ENCODE peak calls at places on chromosomes 11 and 22, in eight cellular contexts. One of them, this sample, is unnamed.
A peak's percentile ranks its signal among the peaks of the same experiment; 100 is the strongest.

GRCh38 chr22:45211848-45212247 is 28.8 kb downstream of the KIAA0930 start:
- DNase-seq in CD8-positive, alpha-beta T cell: no peak
- DNase-seq in ovary: no peak
- DNase-seq in OCI-LY7: no peak
- DNase-seq in endodermal cell: no peak
- DNase-seq in AG04450: no peak
- DNase-seq in esophagus squamous epithelium: no peak
- DNase-seq in kidney: peak; percentile 56
- DNase-seq in this sample: peak; percentile 72

GRCh38 chr11:117984471-117984870 is 1.7 kb upstream of the IL10RA start:
- DNase-seq in CD8-positive, alpha-beta T cell: no peak
- DNase-seq in ovary: no peak
- DNase-seq in OCI-LY7: no peak
- DNase-seq in endodermal cell: peak; percentile 26
- DNase-seq in AG04450: no peak
- DNase-seq in esophagus squamous epithelium: no peak
- DNase-seq in kidney: no peak
- DNase-seq in this sample: no peak

GRCh38 chr22:30833328-30833727 is 135.2 kb downstream of the MORC2 start:
- DNase-seq in CD8-positive, alpha-beta T cell: no peak
- DNase-seq in ovary: no peak
- DNase-seq in OCI-LY7: no peak
- DNase-seq in endodermal cell: no peak
- DNase-seq in AG04450: no peak
- DNase-seq in esophagus squamous epithelium: no peak
- DNase-seq in kidney: no peak
- DNase-seq in this sample: no peak

GRCh38 chr22:47629273-47629711 is 866.8 kb downstream of the TBC1D22A start:
- DNase-seq in CD8-positive, alpha-beta T cell: no peak
- DNase-seq in ovary: no peak
- DNase-seq in OCI-LY7: no peak
- DNase-seq in endodermal cell: peak; percentile 35
- DNase-seq in AG04450: no peak
- DNase-seq in esophagus squamous epithelium: no peak
- DNase-seq in kidney: peak; percentile 61
- DNase-seq in this sample: no peak

GRCh38 chr11:90148900-90149299 is 14.4 kb downstream of the NAALAD2 start:
- DNase-seq in CD8-positive, alpha-beta T cell: no peak
- DNase-seq in ovary: no peak
- DNase-seq in OCI-LY7: no peak
- DNase-seq in endodermal cell: no peak
- DNase-seq in AG04450: no peak
- DNase-seq in esophagus squamous epithelium: no peak
- DNase-seq in kidney: no peak
- DNase-seq in this sample: no peak

GRCh38 chr11:96827164-96827563 is 437.4 kb downstream of the JRKL start:
- DNase-seq in CD8-positive, alpha-beta T cell: no peak
- DNase-seq in ovary: no peak
- DNase-seq in OCI-LY7: no peak
- DNase-seq in endodermal cell: peak; percentile 37
- DNase-seq in AG04450: no peak
- DNase-seq in esophagus squamous epithelium: no peak
- DNase-seq in kidney: no peak
- DNase-seq in this sample: no peak

GRCh38 chr11:44755553-44756505 is 29.1 kb downstream of the TSPAN18 start:
- DNase-seq in CD8-positive, alpha-beta T cell: no peak
- DNase-seq in ovary: no peak
- DNase-seq in OCI-LY7: no peak
- DNase-seq in endodermal cell: no peak
- DNase-seq in AG04450: no peak
- DNase-seq in esophagus squamous epithelium: no peak
- DNase-seq in kidney: no peak
- DNase-seq in this sample: peak; percentile 91

GRCh38 chr22:42035256-42035655 is 35.4 kb downstream of the NAGA start:
- DNase-seq in CD8-positive, alpha-beta T cell: no peak
- DNase-seq in ovary: no peak
- DNase-seq in OCI-LY7: no peak
- DNase-seq in endodermal cell: no peak
- DNase-seq in AG04450: no peak
- DNase-seq in esophagus squamous epithelium: no peak
- DNase-seq in kidney: no peak
- DNase-seq in this sample: no peak

GRCh38 chr11:57478971-57479663 is 18.8 kb downstream of the RTN4RL2 start:
- DNase-seq in CD8-positive, alpha-beta T cell: no peak
- DNase-seq in ovary: no peak
- DNase-seq in OCI-LY7: no peak
- DNase-seq in endodermal cell: no peak
- DNase-seq in AG04450: no peak
- DNase-seq in esophagus squamous epithelium: no peak
- DNase-seq in kidney: no peak
- DNase-seq in this sample: no peak

GRCh38 chr11:1912314-1912878 is 7.1 kb upstream of the TNNT3 start:
- DNase-seq in CD8-positive, alpha-beta T cell: no peak
- DNase-seq in ovary: no peak
- DNase-seq in OCI-LY7: no peak
- DNase-seq in endodermal cell: no peak
- DNase-seq in AG04450: no peak
- DNase-seq in esophagus squamous epithelium: no peak
- DNase-seq in kidney: no peak
- DNase-seq in this sample: no peak

DNA sequence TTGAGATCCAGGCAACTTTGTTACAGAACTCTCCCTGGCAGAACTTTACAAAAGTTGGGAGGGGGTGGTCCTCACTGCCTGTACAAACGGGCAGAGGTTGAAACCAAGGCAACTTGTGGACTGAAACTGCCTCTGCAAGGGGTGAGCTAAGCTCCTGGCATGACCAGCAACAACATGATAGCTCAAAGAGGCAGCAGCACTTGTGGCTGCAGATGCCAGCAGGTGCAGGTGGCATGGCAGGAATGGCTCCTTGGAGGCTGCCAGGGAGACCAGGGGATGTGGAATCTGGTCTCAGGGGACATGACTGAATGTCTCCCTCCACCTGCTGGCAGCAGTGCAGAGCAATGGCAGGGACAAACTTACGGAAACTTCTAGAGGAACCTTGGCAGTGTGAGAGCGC is 38.8 kb upstream of the PHF21A start:
- DNase-seq in CD8-positive, alpha-beta T cell: no peak
- DNase-seq in ovary: no peak
- DNase-seq in OCI-LY7: no peak
- DNase-seq in endodermal cell: no peak
- DNase-seq in AG04450: no peak
- DNase-seq in esophagus squamous epithelium: no peak
- DNase-seq in kidney: no peak
- DNase-seq in this sample: no peak
- TF ChIP-seq CTCF in CD8-positive, alpha-beta T cell: no peak
- TF ChIP-seq CTCF in ovary: no peak
- TF ChIP-seq CTCF in OCI-LY7: no peak
- TF ChIP-seq CTCF in endodermal cell: peak; percentile 39
- TF ChIP-seq CTCF in AG04450: no peak
- TF ChIP-seq CTCF in esophagus squamous epithelium: no peak
- TF ChIP-seq CTCF in kidney: no peak
- TF ChIP-seq CTCF in this sample: no peak

DNA sequence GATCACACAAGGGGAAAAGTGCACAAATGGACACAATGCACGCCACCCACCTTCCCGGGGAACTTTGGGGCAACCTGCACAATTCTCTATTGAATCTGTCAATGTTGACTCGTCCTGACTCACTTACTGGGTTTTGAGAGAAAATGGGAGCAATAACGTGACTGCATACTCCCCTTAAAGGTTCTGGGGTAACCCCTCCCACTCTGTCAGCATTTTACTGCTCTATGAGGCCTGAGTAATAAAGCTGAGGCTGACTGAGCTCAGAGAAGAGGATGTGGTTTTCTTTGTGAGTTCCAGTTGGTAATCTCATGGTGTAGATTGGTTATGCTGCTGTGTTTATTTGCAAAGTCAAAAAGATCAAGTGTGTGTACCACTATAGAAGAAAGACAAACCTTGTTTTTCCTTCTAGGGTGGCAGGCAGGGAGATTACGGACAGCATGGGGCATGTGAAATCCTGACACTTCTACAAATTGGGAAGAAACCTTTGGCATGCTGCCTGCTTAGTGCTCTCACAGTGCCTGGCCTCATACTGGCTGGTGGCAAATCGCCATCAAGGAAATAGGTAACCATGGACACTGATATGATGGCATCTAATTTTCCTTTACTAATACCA is 16.1 kb upstream of the APOA1 start:
- DNase-seq in CD8-positive, alpha-beta T cell: peak; percentile 58
- DNase-seq in ovary: no peak
- DNase-seq in OCI-LY7: peak; percentile 71
- DNase-seq in endodermal cell: no peak
- DNase-seq in AG04450: peak; percentile 74
- DNase-seq in esophagus squamous epithelium: no peak
- DNase-seq in kidney: no peak
- DNase-seq in this sample: peak; percentile 88
- H3K4me3 ChIP-seq in CD8-positive, alpha-beta T cell: peak overlapping the region; percentile 7
- H3K4me3 ChIP-seq in ovary: no peak overlapping the region
- H3K4me3 ChIP-seq in OCI-LY7: no peak overlapping the region
- H3K4me3 ChIP-seq in endodermal cell: no peak overlapping the region
- H3K4me3 ChIP-seq in AG04450: no peak overlapping the region
- H3K4me3 ChIP-seq in esophagus squamous epithelium: no peak overlapping the region
- H3K4me3 ChIP-seq in kidney: no peak overlapping the region
- H3K4me3 ChIP-seq in this sample: no peak overlapping the region

DNA sequence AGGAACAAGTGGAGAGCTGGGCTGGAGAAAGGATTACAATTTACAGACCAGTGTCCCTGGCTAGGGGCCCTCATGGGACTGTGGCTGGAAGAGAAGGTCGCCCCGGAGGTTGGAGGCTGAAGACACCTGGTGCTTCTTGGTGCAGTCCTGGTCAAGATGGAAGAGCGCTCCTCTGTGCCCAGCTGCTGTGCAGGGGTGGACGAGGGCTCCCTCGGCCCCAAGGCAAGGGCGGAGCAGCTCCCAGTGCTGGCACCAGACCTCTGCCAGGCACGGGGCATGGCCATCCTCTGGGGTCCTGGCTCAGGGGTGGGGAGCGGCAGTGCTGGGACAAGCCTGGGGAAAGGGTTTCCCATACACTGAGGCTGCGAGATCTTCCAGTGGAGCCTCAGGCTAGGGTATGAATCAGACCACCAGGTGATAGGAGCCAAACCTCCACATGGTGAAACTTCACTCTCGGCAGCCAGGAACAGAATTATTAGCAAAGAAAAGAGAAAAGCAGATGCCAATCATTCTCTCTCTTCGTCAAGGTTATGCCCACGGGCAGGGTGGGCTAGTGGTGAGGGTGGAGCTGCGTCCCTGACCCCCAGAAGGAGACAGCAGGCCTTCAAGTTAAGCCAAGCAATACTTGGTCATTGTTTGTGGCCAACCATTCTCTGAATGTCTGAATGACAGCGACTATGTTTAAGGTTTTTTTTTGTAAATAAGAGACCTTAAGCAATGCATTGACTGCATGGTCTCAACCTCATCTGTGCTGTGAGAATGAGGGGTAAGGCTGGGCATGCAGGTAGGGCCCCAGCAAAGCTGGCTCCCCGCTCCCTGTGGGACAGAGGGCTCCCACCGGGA is 32.1 kb downstream of the PPM1F start:
- DNase-seq in CD8-positive, alpha-beta T cell: no peak
- DNase-seq in ovary: no peak
- DNase-seq in OCI-LY7: no peak
- DNase-seq in endodermal cell: no peak
- DNase-seq in AG04450: no peak
- DNase-seq in esophagus squamous epithelium: no peak
- DNase-seq in kidney: no peak
- DNase-seq in this sample: no peak
- TF ChIP-seq CTCF in CD8-positive, alpha-beta T cell: no peak
- TF ChIP-seq CTCF in ovary: no peak
- TF ChIP-seq CTCF in OCI-LY7: no peak
- TF ChIP-seq CTCF in endodermal cell: no peak
- TF ChIP-seq CTCF in AG04450: no peak
- TF ChIP-seq CTCF in esophagus squamous epithelium: no peak
- TF ChIP-seq CTCF in kidney: no peak
- TF ChIP-seq CTCF in this sample: no peak

GRCh38 chr11:14906614-14907392 is 14.8 kb upstream of the CYP2R1 start:
- DNase-seq in CD8-positive, alpha-beta T cell: no peak
- DNase-seq in ovary: no peak
- DNase-seq in OCI-LY7: no peak
- DNase-seq in endodermal cell: no peak
- DNase-seq in AG04450: no peak
- DNase-seq in esophagus squamous epithelium: no peak
- DNase-seq in kidney: no peak
- DNase-seq in this sample: no peak

GRCh38 chr11:14904745-14905103 is 12.7 kb upstream of the CYP2R1 start:
- DNase-seq in CD8-positive, alpha-beta T cell: peak; percentile 90
- DNase-seq in ovary: peak; percentile 75
- DNase-seq in OCI-LY7: peak; percentile 61
- DNase-seq in endodermal cell: peak; percentile 90
- DNase-seq in AG04450: no peak
- DNase-seq in esophagus squamous epithelium: peak; percentile 2
- DNase-seq in kidney: peak; percentile 90
- DNase-seq in this sample: peak; percentile 63

GRCh38 chr11:14902650-14903350 is 10.8 kb upstream of the CYP2R1 start:
- DNase-seq in CD8-positive, alpha-beta T cell: no peak
- DNase-seq in ovary: no peak
- DNase-seq in OCI-LY7: no peak
- DNase-seq in endodermal cell: no peak
- DNase-seq in AG04450: no peak
- DNase-seq in esophagus squamous epithelium: no peak
- DNase-seq in kidney: no peak
- DNase-seq in this sample: peak; percentile 61

GRCh38 chr11:14907411-14908213 is 15.6 kb upstream of the CYP2R1 start:
- DNase-seq in CD8-positive, alpha-beta T cell: peak; percentile 90
- DNase-seq in ovary: peak; percentile 60
- DNase-seq in OCI-LY7: peak; percentile 76
- DNase-seq in endodermal cell: peak; percentile 94
- DNase-seq in AG04450: no peak
- DNase-seq in esophagus squamous epithelium: peak; percentile 12
- DNase-seq in kidney: peak; percentile 87
- DNase-seq in this sample: peak; percentile 17

DNA sequence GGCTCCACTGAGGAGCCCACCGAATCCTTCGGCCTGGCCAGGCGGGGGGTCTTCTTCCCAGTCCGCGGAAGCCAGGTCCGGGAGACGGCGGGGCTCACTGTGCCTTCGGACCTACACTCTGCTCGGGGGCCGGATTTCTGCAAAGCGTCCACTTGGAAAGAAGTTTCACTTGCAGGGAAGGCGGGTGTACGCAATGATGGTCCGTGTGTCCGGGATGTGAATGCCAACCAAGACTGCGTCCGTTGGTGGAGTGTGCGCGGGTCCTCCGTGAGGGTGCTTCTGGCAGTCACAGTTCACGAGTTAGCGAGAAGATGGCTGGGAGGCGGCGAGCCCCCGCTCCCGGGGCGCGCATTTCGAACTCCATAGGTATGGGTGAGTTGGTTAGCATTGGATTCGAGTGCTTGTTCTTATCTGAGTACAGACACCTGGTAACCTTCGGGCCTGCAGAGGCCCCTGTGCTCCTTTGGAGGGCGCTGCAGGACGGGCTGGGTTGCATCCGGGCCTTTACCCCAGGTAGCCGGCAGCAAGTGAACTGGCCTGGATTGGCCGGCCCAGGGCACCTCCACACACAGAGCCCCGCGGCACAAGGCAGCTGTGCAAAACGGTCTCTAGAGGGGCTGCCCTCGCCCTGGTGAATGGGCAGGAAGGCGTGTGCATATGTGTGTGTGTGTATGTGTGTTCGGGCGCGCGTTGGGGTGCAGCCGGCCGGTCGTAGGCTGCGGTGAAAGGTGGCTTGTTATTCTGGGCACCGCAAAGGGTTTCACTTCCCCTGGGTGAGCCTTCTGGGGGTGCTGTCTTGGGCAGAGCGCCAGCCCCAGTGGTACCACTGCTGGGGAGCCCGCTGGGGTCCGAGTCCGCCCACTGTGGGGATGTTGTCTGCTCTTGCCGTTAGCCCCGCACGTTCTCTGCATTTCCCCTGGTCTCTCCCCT is 13.3 kb upstream of the CYP2R1 start:
- DNase-seq in CD8-positive, alpha-beta T cell: peak; percentile 75
- DNase-seq in ovary: peak; percentile 39
- DNase-seq in OCI-LY7: peak; percentile 79
- DNase-seq in endodermal cell: peak; percentile 95
- DNase-seq in AG04450: no peak
- DNase-seq in esophagus squamous epithelium: peak; percentile 34
- DNase-seq in kidney: peak; percentile 82
- DNase-seq in this sample: peak; percentile 16
- H3K4me3 ChIP-seq in CD8-positive, alpha-beta T cell: peak overlapping the region; percentile 98
- H3K4me3 ChIP-seq in ovary: peak overlapping the region; percentile 32
- H3K4me3 ChIP-seq in OCI-LY7: peak overlapping the region; percentile 52
- H3K4me3 ChIP-seq in endodermal cell: no peak overlapping the region
- H3K4me3 ChIP-seq in AG04450: peak overlapping the region; percentile 50
- H3K4me3 ChIP-seq in esophagus squamous epithelium: peak overlapping the region; percentile 35
- H3K4me3 ChIP-seq in kidney: peak overlapping the region; percentile 65
- H3K4me3 ChIP-seq in this sample: peak overlapping the region; percentile 53